ENCODE peak calls at places on chromosomes 16 and 17, in four cellular contexts. E is AG08395, D is left cardiac atrium, A is GM04503. Y is an unnamed sample.

GRCh38 chr17:39751016-39751543 is 13.3 kb downstream of the GRB7 start:
- DNase-seq in A (no peak), D (no peak), E (no peak), Y (no peak)

GRCh38 chr16:65786916-65787315 is 579.6 kb upstream of the CDH5 start:
- DNase-seq in D (no peak), A (no peak), E (no peak), Y (no peak)

GRCh38 chr17:62163847-62164246 is 98.8 kb upstream of the MED13 start:
- DNase-seq in E (no peak), A (no peak), D (no peak), Y (no peak)

GRCh38 chr17:27244019-27244418 is 49.9 kb upstream of the WSB1 start:
- DNase-seq in A (no peak), D (no peak), E (no peak), Y (no peak)

GRCh38 chr17:67050476-67051154 is 6.3 kb downstream of the CACNG1 start:
- DNase-seq in E (no peak), D (no peak), A (no peak), Y (no peak)

GRCh38 chr17:15348030-15348429 is 6.6 kb upstream of the TEKT3 start:
- DNase-seq in E (peak), A (no peak), D (no peak), Y (no peak)

GRCh38 chr17:17506893-17507464 is 10.8 kb upstream of the RASD1 start:
- DNase-seq in A (no peak), D (peak), E (no peak), Y (no peak)

GRCh38 chr16:89616576-89617437 is 3.4 kb downstream of the DPEP1 start:
- DNase-seq in E (no peak), D (no peak), A (no peak), Y (no peak)

GRCh38 chr17:13643196-13643595 is 41.5 kb upstream of the HS3ST3A1 start:
- DNase-seq in E (no peak), D (no peak), A (no peak), Y (no peak)

GRCh38 chr16:89357055-89357454 is 133.3 kb downstream of the ANKRD11 start:
- DNase-seq in E (no peak), D (no peak), A (no peak), Y (no peak)

GRCh38 chr17:31266042-31266441 is 31.0 kb downstream of the OMG start:
- DNase-seq in A (no peak), E (no peak), D (no peak), Y (peak)

GRCh38 chr16:56684926-56685590 is 2.8 kb downstream of the MT1X start:
- DNase-seq in A (no peak), D (no peak), E (no peak), Y (no peak)

GRCh38 chr17:80892900-80893603 is 98.6 kb upstream of the CHMP6 start:
- DNase-seq in A (no peak), D (no peak), E (peak), Y (no peak)

GRCh38 chr16:3150346-3151218 is 15.8 kb downstream of the ZNF213 start:
- DNase-seq in D (peak), A (peak), E (peak), Y (peak)

GRCh38 chr16:89193021-89193575 is 7.2 kb downstream of the SLC22A31 start:
- DNase-seq in A (no peak), D (peak), E (peak), Y (peak)

GRCh38 chr17:83189673-83190385 is 110.4 kb downstream of the METRNL start:
- DNase-seq in E (peak), A (peak), D (peak), Y (no peak)

GRCh38 chr17:79623786-79624657 is 13.2 kb upstream of the RBFOX3 start:
- DNase-seq in A (no peak), E (no peak), D (peak), Y (no peak)

GRCh38 chr16:85254921-85255320 is 142.6 kb upstream of the CIBAR2 start:
- DNase-seq in D (no peak), A (no peak), E (no peak), Y (no peak)

GRCh38 chr16:2784536-2785100 is 2.7 kb downstream of the PRSS33 start:
- DNase-seq in A (no peak), D (peak), E (no peak), Y (no peak)

GRCh38 chr17:35088647-35088910 is 25.1 kb upstream of the RFFL start:
- DNase-seq in E (no peak), A (no peak), D (no peak), Y (no peak)

GRCh38 chr17:75614006-75614405 is 19.2 kb upstream of the SMIM5 start:
- DNase-seq in A (no peak), E (no peak), D (no peak), Y (no peak)

Y was measured in RKO.